ENCODE peak calls at places on chromosomes 3 and 15, in eight cellular contexts. G is HFFc6; T is WTC11; F is thyroid gland; Z is NCI-H1417 treated with DMSO at 0.1 percent for 48 hours; V is activated T-cell treated with anti-CD3 and anti-CD28 coated beads, Interleukin-2, amount 50 U/mL, for 48 hours; W is stimulated activated CD8-positive, alpha-beta memory T cell treated with anti-CD3 and anti-CD28 coated beads, Interleukin-12 subunit alpha, Interleukin-12 subunit beta, amount 100 ng/mL, for 4 hours; L is M059J. R is an unnamed sample.

GRCh38 chr15:25812845-25813244 is 50.3 kb downstream of the ATP10A start:
- DNase-seq in G (no peak), T (no peak), F (no peak), Z (no peak), V (no peak), W (no peak), L (no peak), R (no peak)

GRCh38 chr3:53255360-53255774 is 455 bp downstream of the TKT start:
- DNase-seq in G (no peak), T (no peak), F (no peak), Z (no peak), V (peak), W (no peak), L (no peak), R (no peak)

GRCh38 chr15:98375513-98376360 is 272.6 kb upstream of the IGF1R start:
- DNase-seq in G (no peak), T (no peak), F (no peak), Z (no peak), V (no peak), W (no peak), L (no peak), R (no peak)

GRCh38 chr3:120066634-120067033 is 27.6 kb downstream of the GSK3B start:
- DNase-seq in G (no peak), T (no peak), F (no peak), Z (no peak), V (no peak), W (no peak), L (no peak), R (no peak)

GRCh38 chr15:97443101-97443500 is 517.4 kb upstream of the ARRDC4 start:
- DNase-seq in G (no peak), T (no peak), F (no peak), Z (no peak), V (no peak), W (no peak), L (no peak), R (no peak)

GRCh38 chr3:164397462-164397861 is 680.8 kb downstream of the SI start:
- DNase-seq in G (no peak), T (no peak), F (no peak), Z (no peak), V (no peak), W (no peak), L (no peak), R (no peak)

GRCh38 chr3:125143982-125144652 is 68.4 kb downstream of the SLC12A8 start:
- DNase-seq in G (no peak), T (no peak), F (no peak), Z (no peak), V (no peak), W (no peak), L (peak), R (no peak)

GRCh38 chr3:26106119-26106690 is 316.3 kb downstream of the OXSM start:
- DNase-seq in G (no peak), T (no peak), F (peak), Z (no peak), V (no peak), W (no peak), L (no peak), R (no peak)

GRCh38 chr3:130779031-130779430 is 32.4 kb upstream of the PIK3R4 start:
- DNase-seq in G (no peak), T (no peak), F (no peak), Z (peak), V (no peak), W (no peak), L (no peak), R (no peak)

GRCh38 chr3:77039606-77040553 is at the start of gene ROBO2:
- DNase-seq in G (no peak), T (peak), F (peak), Z (no peak), V (no peak), W (no peak), L (no peak), R (peak)

GRCh38 chr15:75107905-75108838 is 84.8 kb downstream of the PPCDC start:
- DNase-seq in G (peak), T (no peak), F (no peak), Z (no peak), V (peak), W (peak), L (peak), R (no peak)

GRCh38 chr3:30347679-30348216 is 258.7 kb upstream of the TGFBR2 start:
- DNase-seq in G (peak), T (no peak), F (no peak), Z (no peak), V (peak), W (no peak), L (peak), R (no peak)

GRCh38 chr3:127490271-127491023 is 100.1 kb downstream of the TPRA1 start:
- DNase-seq in G (no peak), T (no peak), F (no peak), Z (no peak), V (no peak), W (no peak), L (no peak), R (no peak)

GRCh38 chr3:16203031-16203430 is 28.6 kb downstream of the GALNT15 start:
- DNase-seq in G (peak), T (no peak), F (no peak), Z (no peak), V (peak), W (no peak), L (peak), R (no peak)

GRCh38 chr3:126347543-126348161 is 9.6 kb downstream of the KLF15 start:
- DNase-seq in G (no peak), T (peak), F (no peak), Z (no peak), V (peak), W (no peak), L (no peak), R (peak)

GRCh38 chr3:127714151-127714571 is 41.4 kb downstream of the ABTB1 start:
- DNase-seq in G (no peak), T (no peak), F (no peak), Z (no peak), V (no peak), W (no peak), L (no peak), R (no peak)

R was measured in endothelial cell.